ENCODE peak calls at places on chromosomes 7 and 10, in eight cellular contexts. E is Karpas-422, Z is OCI-LY7, T is suprapubic skin, A is heart right ventricle, F is heart left ventricle, X is A549, B is aorta. Y is an unnamed sample.

GRCh38 chr7:23462846-23463245 is 7.4 kb downstream of the IGF2BP3 start:
- DNase-seq in E (no peak), Z (peak; percentile 33), T (no peak), A (no peak), F (no peak), X (peak; percentile 45), B (no peak), Y (no peak)

GRCh38 chr7:95687759-95688343 is 84.5 kb upstream of the DYNC1I1 start:
- DNase-seq in E (peak; percentile 46), Z (peak; percentile 8), T (no peak), A (peak; percentile 17), F (no peak), X (peak; percentile 71), B (no peak), Y (peak; percentile 51)

GRCh38 chr7:141220263-141220662 is 146.4 kb downstream of the TMEM178B start:
- DNase-seq in E (peak; percentile 55), Z (peak; percentile 10), T (no peak), A (no peak), F (no peak), X (peak; percentile 13), B (no peak), Y (no peak)

GRCh38 chr10:89981891-89982290 is 280.5 kb downstream of the KIF20B start:
- DNase-seq in E (no peak), Z (no peak), T (no peak), A (no peak), F (no peak), X (no peak), B (no peak), Y (no peak)

GRCh38 chr7:79308176-79308575 is 145.3 kb downstream of the MAGI2 start:
- DNase-seq in E (no peak), Z (no peak), T (no peak), A (no peak), F (no peak), X (peak; percentile 53), B (no peak), Y (no peak)

GRCh38 chr7:75861636-75862035 is 17.2 kb upstream of the RHBDD2 start:
- DNase-seq in E (peak; percentile 9), Z (no peak), T (no peak), A (no peak), F (no peak), X (no peak), B (no peak), Y (no peak)

GRCh38 chr7:157429001-157429679 is 92.3 kb downstream of the DNAJB6 start:
- DNase-seq in E (no peak), Z (no peak), T (no peak), A (no peak), F (peak; percentile 26), X (no peak), B (peak; percentile 58), Y (peak; percentile 61)

GRCh38 chr7:44121761-44122420 is 1.5 kb downstream of the POLD2 start:
- DNase-seq in E (no peak), Z (no peak), T (no peak), A (no peak), F (no peak), X (no peak), B (no peak), Y (no peak)

GRCh38 chr7:33093266-33093665 is 15.9 kb downstream of the RP9 start:
- DNase-seq in E (no peak), Z (no peak), T (no peak), A (no peak), F (no peak), X (no peak), B (no peak), Y (no peak)

DNA sequence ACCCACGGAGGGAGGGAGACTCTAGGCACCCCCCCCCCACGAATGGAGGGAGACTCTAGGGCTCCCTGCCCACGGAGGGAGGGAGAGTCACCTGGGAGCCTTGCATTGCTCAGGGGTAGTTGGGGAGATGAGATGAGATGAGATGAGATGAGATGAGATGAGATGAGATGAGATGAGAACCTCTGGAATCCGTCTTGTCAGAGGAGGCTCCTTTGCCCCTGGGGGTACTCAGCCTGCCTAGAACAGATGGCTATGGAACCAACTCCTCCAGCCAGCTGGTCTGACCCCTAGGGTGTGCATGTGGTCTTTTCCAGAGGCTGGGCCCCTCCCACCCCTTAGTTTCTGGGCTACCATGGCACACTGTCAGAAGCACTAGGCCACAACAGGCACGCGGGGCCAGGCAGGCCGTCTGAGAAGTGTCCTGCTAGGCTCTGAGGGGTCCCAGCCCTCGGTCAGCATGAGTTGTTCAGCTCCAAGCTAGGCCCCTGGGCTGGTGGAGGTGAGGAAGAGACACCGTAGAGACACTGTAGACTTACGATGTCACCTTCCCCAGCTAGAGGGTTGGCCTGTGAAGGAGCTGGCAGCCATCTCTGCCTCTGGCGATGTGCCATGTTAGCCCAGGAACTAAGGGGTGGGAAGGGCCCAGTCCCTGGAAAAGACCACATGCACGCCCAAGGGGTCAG is 8.8 kb downstream of the TSPAN15 start:
- DNase-seq in E (no peak), Z (no peak), T (no peak), A (no peak), F (no peak), X (no peak), B (peak; percentile 72), Y (no peak)
- H3K27ac ChIP-seq in E (no peak overlapping the region), Z (no peak overlapping the region), T (peak overlapping the region; percentile 23), A (peak overlapping the region; percentile 82), F (peak overlapping the region; percentile 76), X (no peak overlapping the region), B (no peak overlapping the region), Y (no peak overlapping the region)

GRCh38 chr7:66150471-66150870 is 35.8 kb downstream of the CRCP start:
- DNase-seq in E (no peak), Z (no peak), T (no peak), A (peak; percentile 66), F (peak; percentile 67), X (no peak), B (no peak), Y (peak; percentile 35)
- H3K4me1 ChIP-seq in E (no peaks in the 10 kb centered on the region), Z (no peaks in the 10 kb centered on the region), T (peaks cover 38% of the 10 kb centered on the region), A (peaks cover 50% of the 10 kb centered on the region), F (peaks cover 40% of the 10 kb centered on the region), X (peaks cover 10% of the 10 kb centered on the region), B (no peaks in the 10 kb centered on the region), Y (peaks cover 44% of the 10 kb centered on the region)

GRCh38 chr7:100832281-100832633 is 4.9 kb upstream of the EPHB4 start:
- DNase-seq in E (no peak), Z (no peak), T (no peak), A (no peak), F (no peak), X (no peak), B (no peak), Y (no peak)
- H3K27ac ChIP-seq in E (no peak overlapping the region), Z (no peak overlapping the region), T (no peak overlapping the region), A (no peak overlapping the region), F (no peak overlapping the region), X (no peak overlapping the region), B (no peak overlapping the region), Y (no peak overlapping the region)

GRCh38 chr7:104176332-104176731 is 31.5 kb downstream of the ORC5 start:
- DNase-seq in E (no peak), Z (no peak), T (no peak), A (no peak), F (no peak), X (no peak), B (no peak), Y (no peak)

GRCh38 chr7:104175336-104175984 is 32.4 kb downstream of the ORC5 start:
- DNase-seq in E (no peak), Z (no peak), T (no peak), A (no peak), F (no peak), X (no peak), B (no peak), Y (no peak)

GRCh38 chr7:104174798-104175197 is 33.0 kb downstream of the ORC5 start:
- DNase-seq in E (no peak), Z (no peak), T (no peak), A (no peak), F (no peak), X (no peak), B (no peak), Y (no peak)

DNA sequence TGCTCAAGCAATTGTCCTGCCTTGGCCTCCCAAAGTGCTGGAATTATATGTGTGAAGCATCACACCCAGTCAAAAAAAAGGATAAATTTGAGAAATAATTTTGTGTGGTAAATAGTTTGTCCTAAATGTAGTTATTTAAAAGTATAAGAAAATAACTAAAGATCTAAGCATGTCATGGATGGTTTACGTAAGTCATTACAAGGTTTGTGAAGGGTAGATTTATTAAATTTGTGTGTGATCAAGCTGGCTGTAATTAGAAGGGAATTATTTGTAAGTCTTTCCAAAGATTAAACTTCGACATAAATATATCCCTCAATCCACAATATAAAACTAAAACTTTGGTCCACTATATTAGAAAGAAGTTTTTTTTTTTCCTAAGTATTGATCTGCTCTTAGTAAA is 28.6 kb downstream of the ORC5 start:
- DNase-seq in E (no peak), Z (peak; percentile 35), T (no peak), A (no peak), F (no peak), X (peak; percentile 17), B (no peak), Y (no peak)
- H3K4me1 ChIP-seq in E (no peaks in the 10 kb centered on the region), Z (no peaks in the 10 kb centered on the region), T (no peaks in the 10 kb centered on the region), A (no peaks in the 10 kb centered on the region), F (no peaks in the 10 kb centered on the region), X (no peaks in the 10 kb centered on the region), B (no peaks in the 10 kb centered on the region), Y (no peaks in the 10 kb centered on the region)

DNA sequence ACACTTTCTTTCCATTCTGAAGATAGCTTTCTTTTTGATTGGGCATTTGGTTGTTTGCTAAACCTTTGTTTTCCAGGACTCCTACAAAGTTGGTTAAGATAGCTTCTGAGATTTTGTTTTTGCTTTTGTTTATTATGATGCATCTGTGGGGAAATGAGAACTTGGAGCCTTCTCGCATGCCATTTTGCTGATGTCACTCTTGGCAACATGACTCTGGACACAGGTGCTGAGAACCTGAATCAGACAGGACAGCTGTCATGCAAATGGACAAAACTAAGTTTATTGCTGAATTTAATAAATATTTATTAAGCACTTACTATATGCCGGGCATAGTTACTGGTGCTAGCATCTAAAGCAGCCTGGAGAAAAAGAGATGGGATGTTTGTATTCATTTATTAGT is 274.1 kb downstream of the ZEB1 start:
- DNase-seq in E (no peak), Z (no peak), T (no peak), A (no peak), F (no peak), X (no peak), B (no peak), Y (no peak)
- H3K27ac ChIP-seq in E (no peak overlapping the region), Z (no peak overlapping the region), T (no peak overlapping the region), A (no peak overlapping the region), F (no peak overlapping the region), X (no peak overlapping the region), B (no peak overlapping the region), Y (no peak overlapping the region)